ENCODE peak calls at places on chromosomes 7 and 10, in nine cellular contexts. R is uterus, O is NCI-H2107, K is T-helper 2 cell, I is brain microvascular endothelial cell, F is IMR-90, T is adipocyte, G is dorsolateral prefrontal cortex, Q is skeletal muscle cell. Y is an unnamed sample.

GRCh38 chr10:33460461-33461294 is 126.2 kb upstream of the NRP1 start:
- DNase-seq in Q (peak), I (peak), T (peak), O (no peak), F (peak), G (no peak), K (no peak), R (peak), Y (no peak)

GRCh38 chr7:107856806-107857540 is 34.0 kb upstream of the DLD start:
- DNase-seq in Q (no peak), R (no peak), F (no peak), G (no peak), K (no peak), O (no peak), I (no peak), T (no peak), Y (no peak)

GRCh38 chr7:73436031-73436929 is 2.7 kb downstream of the FZD9 start:
- DNase-seq in T (no peak), K (no peak), Q (no peak), O (no peak), F (no peak), G (no peak), R (no peak), I (peak), Y (no peak)

GRCh38 chr10:99522078-99522479 is 10.7 kb upstream of the NKX2-3 start:
- DNase-seq in T (no peak), F (no peak), R (no peak), Q (no peak), G (no peak), K (no peak), I (no peak), O (no peak), Y (no peak)

GRCh38 chr7:137975768-137976167 is 26.1 kb downstream of the CREB3L2 start:
- DNase-seq in T (peak), Q (no peak), G (no peak), O (no peak), F (peak), K (no peak), I (no peak), R (peak), Y (no peak)

GRCh38 chr10:13348216-13349017 is at the start of gene SEPHS1:
- DNase-seq in K (peak), I (peak), G (peak), R (peak), O (no peak), F (peak), T (peak), Q (peak), Y (no peak)

GRCh38 chr10:14414901-14415300 is 84.2 kb upstream of the FRMD4A start:
- DNase-seq in Q (peak), G (no peak), F (peak), T (peak), K (no peak), O (no peak), I (peak), R (no peak), Y (no peak)

GRCh38 chr10:43253461-43254198 is 13.2 kb downstream of the RASGEF1A start:
- DNase-seq in K (no peak), T (no peak), I (no peak), O (no peak), F (no peak), G (no peak), R (peak), Q (no peak), Y (no peak)

GRCh38 chr7:157601530-157601929 is 264.7 kb downstream of the DNAJB6 start:
- DNase-seq in K (no peak), Q (no peak), F (no peak), I (no peak), R (no peak), O (no peak), T (no peak), G (peak), Y (no peak)

GRCh38 chr7:64876792-64877713 is 26.0 kb upstream of the ZNF273 start:
- DNase-seq in G (peak), T (no peak), I (peak), K (peak), F (no peak), O (no peak), R (no peak), Q (no peak), Y (no peak)

GRCh38 chr7:156115582-156115981 is 303.3 kb upstream of the SHH start:
- DNase-seq in Q (no peak), R (no peak), T (no peak), O (no peak), G (no peak), F (no peak), K (no peak), I (no peak), Y (no peak)

GRCh38 chr7:36314491-36314890 is 75.2 kb upstream of the ANLN start:
- DNase-seq in O (no peak), G (no peak), K (no peak), Q (no peak), R (no peak), T (no peak), F (no peak), I (no peak), Y (no peak)

GRCh38 chr10:77422491-77423338 is 214.9 kb downstream of the KCNMA1 start:
- DNase-seq in Q (no peak), T (no peak), G (no peak), F (no peak), R (peak), O (no peak), K (no peak), I (peak), Y (no peak)

GRCh38 chr7:80249184-80249583 is 114.6 kb downstream of the GNAI1 start:
- DNase-seq in Q (no peak), I (no peak), F (no peak), O (no peak), T (no peak), R (no peak), G (no peak), K (no peak), Y (no peak)

GRCh38 chr7:20201380-20201779 is 15.8 kb downstream of the MACC1 start:
- DNase-seq in F (no peak), G (no peak), I (no peak), K (no peak), Q (no peak), O (no peak), T (no peak), R (no peak), Y (no peak)

GRCh38 chr10:6607778-6608177 is 27.7 kb upstream of the PRKCQ start:
- DNase-seq in F (no peak), I (no peak), R (no peak), Q (no peak), T (no peak), O (no peak), K (no peak), G (peak), Y (no peak)

GRCh38 chr10:4650109-4650508 is 175.9 kb upstream of the AKR1E2 start:
- DNase-seq in T (peak), R (no peak), Q (no peak), K (no peak), I (peak), G (no peak), F (peak), O (no peak), Y (no peak)

GRCh38 chr10:110765513-110766375 is 106.0 kb upstream of the PDCD4 start:
- DNase-seq in Q (no peak), R (no peak), T (no peak), F (peak), G (no peak), O (no peak), K (no peak), I (no peak), Y (no peak)

GRCh38 chr7:64878684-64879083 is 24.4 kb upstream of the ZNF273 start:
- DNase-seq in T (no peak), Q (no peak), F (no peak), I (no peak), O (no peak), R (no peak), G (no peak), K (no peak), Y (no peak)

GRCh38 chr10:92696606-92697383 is 7.0 kb downstream of the HHEX start:
- DNase-seq in T (no peak), K (no peak), O (no peak), F (no peak), G (no peak), R (no peak), Q (no peak), I (no peak), Y (no peak)

GRCh38 chr7:2864204-2864985 is 20.3 kb upstream of the GNA12 start:
- DNase-seq in T (peak), O (no peak), R (no peak), K (no peak), G (no peak), F (no peak), I (no peak), Q (no peak), Y (no peak)